ENCODE peak calls at places on chromosomes 5 and 9, in ten cellular contexts. R, C, Z, B, K, E, Y, S, X and Q are unnamed samples.

GRCh38 chr9:38689678-38690077 is 30.3 kb downstream of the FAM240B start:
- DNase-seq in R (no peak), C (peak), Z (no peak), B (no peak), K (peak), E (no peak), Y (peak), S (no peak), X (no peak), Q (no peak)

GRCh38 chr5:77486344-77486962 is 5.7 kb downstream of the WDR41 start:
- DNase-seq in R (no peak), C (no peak), Z (no peak), B (no peak), K (no peak), E (no peak), Y (no peak), S (no peak), X (no peak), Q (no peak)

GRCh38 chr5:33631786-33632185 is 191.0 kb downstream of the TARS1 start:
- DNase-seq in R (peak), C (no peak), Z (no peak), B (no peak), K (peak), E (peak), Y (no peak), S (no peak), X (no peak), Q (no peak)

GRCh38 chr5:91367374-91367773 is 15.7 kb downstream of the ARRDC3 start:
- DNase-seq in R (no peak), C (no peak), Z (no peak), B (no peak), K (peak), E (no peak), Y (no peak), S (no peak), X (no peak), Q (no peak)

GRCh38 chr5:152097128-152097527 is 172.5 kb upstream of the GLRA1 start:
- DNase-seq in R (no peak), C (no peak), Z (no peak), B (no peak), K (no peak), E (no peak), Y (no peak), S (no peak), X (no peak), Q (no peak)

GRCh38 chr9:34759432-34760134 is 49.6 kb upstream of the CCL21 start:
- DNase-seq in R (no peak), C (no peak), Z (no peak), B (no peak), K (no peak), E (no peak), Y (no peak), S (no peak), X (no peak), Q (no peak)

GRCh38 chr9:87836951-87837715 is 45.5 kb upstream of the SPATA31E1 start:
- DNase-seq in R (no peak), C (no peak), Z (no peak), B (no peak), K (peak), E (peak), Y (no peak), S (no peak), X (no peak), Q (no peak)

GRCh38 chr5:64789457-64789856 is 20.7 kb downstream of the CWC27 start:
- DNase-seq in R (no peak), C (no peak), Z (no peak), B (no peak), K (peak), E (peak), Y (no peak), S (no peak), X (no peak), Q (no peak)

GRCh38 chr9:36301227-36301626 is 43.0 kb upstream of the GNE start:
- DNase-seq in R (no peak), C (no peak), Z (no peak), B (no peak), K (no peak), E (no peak), Y (no peak), S (no peak), X (no peak), Q (no peak)

GRCh38 chr9:127022913-127023665 is 99.3 kb downstream of the ANGPTL2 start:
- DNase-seq in R (no peak), C (no peak), Z (no peak), B (no peak), K (peak), E (peak), Y (no peak), S (no peak), X (peak), Q (no peak)

GRCh38 chr9:126788631-126789349 is 16.1 kb upstream of the ZBTB43 start:
- DNase-seq in R (peak), C (peak), Z (no peak), B (no peak), K (peak), E (peak), Y (no peak), S (no peak), X (no peak), Q (no peak)

GRCh38 chr5:122500245-122501086 is 188.4 kb downstream of the SNCAIP start:
- DNase-seq in R (peak), C (peak), Z (no peak), B (peak), K (peak), E (peak), Y (peak), S (peak), X (peak), Q (no peak)
- TF ChIP-seq CTCF in R (peak), C (peak), Z (peak), B (peak), K (peak), E (peak), Y (peak), S (peak), X (peak), Q (no peak)

DNA sequence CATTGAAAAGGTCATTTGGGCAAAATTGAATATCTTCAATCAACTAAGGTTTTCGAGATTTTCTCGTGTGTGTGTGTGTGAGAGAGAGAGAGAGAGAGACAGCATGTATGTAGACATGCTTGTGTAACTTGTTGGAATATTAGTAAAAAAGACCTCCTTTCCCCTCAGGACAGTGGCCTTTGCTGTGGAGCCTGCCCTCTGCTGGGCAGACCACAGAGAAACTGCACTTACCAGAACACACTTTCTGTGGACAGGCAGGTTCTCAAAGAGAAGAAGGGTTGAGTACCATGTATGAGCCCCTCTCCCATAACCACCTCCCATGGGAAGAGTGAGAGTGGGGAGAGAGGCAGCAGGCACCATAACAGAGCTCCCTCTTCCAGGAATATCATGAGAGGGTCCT is 45.6 kb downstream of the CFAP90 start:
- DNase-seq in R (peak), C (no peak), Z (no peak), B (peak), K (no peak), E (no peak), Y (no peak), S (peak), X (no peak), Q (no peak)
- TF ChIP-seq CTCF in R (peak), C (peak), Z (no peak), B (peak), K (peak), E (peak), Y (peak), S (peak), X (no peak), Q (peak)

DNA sequence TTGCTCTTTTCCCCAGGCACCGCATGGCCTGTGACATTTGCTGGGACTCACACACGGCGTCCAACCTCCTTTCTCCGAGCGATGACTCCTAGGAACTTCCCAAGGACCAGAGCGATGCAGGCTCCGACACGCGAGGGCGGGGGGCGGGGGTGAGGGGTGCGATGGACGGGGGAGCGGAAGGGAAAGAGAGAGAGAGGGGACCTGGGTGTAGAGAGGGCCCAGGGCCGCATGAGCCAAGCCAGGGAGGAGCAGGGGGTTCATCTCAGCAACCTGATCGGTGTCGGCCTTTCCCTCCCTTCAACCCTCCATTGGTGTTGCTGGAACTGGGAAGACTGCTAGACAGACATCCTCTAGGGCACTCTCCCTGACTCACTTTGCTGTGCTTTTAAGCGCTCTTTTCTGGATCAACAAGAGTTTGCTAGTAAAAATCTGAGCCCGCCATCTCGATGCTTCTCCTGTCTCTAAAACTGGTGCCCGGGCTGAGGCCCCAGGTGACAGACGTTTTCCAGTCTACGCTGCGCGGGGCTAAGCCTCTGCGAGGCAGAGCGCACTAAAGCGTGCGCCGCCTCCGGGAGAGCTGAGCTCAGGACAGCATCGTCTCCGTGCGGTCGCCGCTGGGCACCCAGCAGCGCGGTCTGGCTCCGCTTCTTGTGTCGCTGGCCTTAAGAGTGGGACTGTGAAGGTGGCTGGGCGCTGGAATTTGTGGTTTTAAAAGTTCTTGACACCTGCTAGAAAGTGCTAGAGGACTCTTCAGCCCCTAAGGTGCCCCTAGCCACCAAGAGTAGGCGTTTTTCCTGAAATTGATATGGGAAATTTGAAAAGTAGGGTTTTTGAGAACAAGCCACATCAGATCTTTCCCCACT is 1.0 kb upstream of the TSLP start:
- DNase-seq in R (no peak), C (no peak), Z (peak), B (peak), K (peak), E (peak), Y (peak), S (no peak), X (peak), Q (no peak)
- TF ChIP-seq CTCF in R (no peak), C (no peak), Z (no peak), B (no peak), K (no peak), E (no peak), Y (peak), S (no peak), X (no peak), Q (no peak)

DNA sequence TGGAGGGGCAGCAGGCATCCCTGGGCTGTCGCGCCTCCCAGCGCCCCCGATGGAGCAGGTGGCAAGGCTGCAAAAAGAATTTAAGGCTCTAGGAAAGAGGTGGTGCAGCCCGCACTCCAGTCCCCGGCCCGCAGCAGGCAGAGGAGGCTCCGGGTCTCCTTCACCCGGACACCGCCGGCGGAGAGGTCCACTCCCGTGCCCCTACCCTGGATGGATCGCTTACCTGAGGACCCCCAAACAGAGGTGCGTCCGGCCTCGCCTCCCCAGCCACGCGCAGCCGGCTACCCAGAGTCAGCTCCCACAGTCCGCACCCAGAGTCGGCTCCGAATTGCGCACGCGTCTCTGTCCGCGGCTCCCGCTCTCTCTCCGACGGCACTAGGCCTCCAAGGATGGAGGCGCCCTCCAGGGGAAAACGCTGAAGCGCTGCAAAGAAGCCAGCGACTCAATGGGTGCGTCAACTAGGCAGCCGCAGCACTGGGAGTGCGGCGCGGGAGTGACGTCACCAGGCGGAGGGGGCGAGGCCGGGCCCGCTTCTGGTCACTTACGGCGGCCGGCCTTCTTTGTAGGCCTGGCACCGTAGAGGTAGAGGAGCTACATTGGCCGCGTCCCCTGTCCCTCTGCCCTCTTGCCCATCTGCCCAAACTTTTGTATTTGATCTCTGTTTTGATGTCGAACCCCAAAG is at the start of gene ELP1:
- DNase-seq in R (peak), C (peak), Z (peak), B (peak), K (peak), E (peak), Y (peak), S (peak), X (peak), Q (peak)
- TF ChIP-seq CTCF in R (no peak), C (peak), Z (peak), B (no peak), K (peak), E (no peak), Y (peak), S (peak), X (no peak), Q (peak)